ENCODE peak calls at places on chromosomes 2 and 18, in four cellular contexts. C is kidney epithelial cell, F is heart left ventricle, N is body of pancreas. U is an unnamed sample.

GRCh38 chr2:196413821-196414274 is 225.7 kb upstream of the CCDC150 start:
- DNase-seq in F (no peak), N (no peak), C (peak), U (no peak)

GRCh38 chr2:18991177-18992168 is 366.9 kb downstream of the OSR1 start:
- DNase-seq in N (peak), F (peak), C (no peak), U (peak)

GRCh38 chr2:235605306-235605998 is 111.6 kb downstream of the AGAP1 start:
- DNase-seq in C (peak), N (peak), F (peak), U (no peak)

GRCh38 chr2:43161650-43162542 is 64.5 kb downstream of the ZFP36L2 start:
- DNase-seq in F (no peak), C (no peak), N (peak), U (no peak)

GRCh38 chr2:71277536-71278103 is 50.7 kb upstream of the PAIP2B start:
- DNase-seq in C (no peak), N (peak), F (peak), U (peak)

GRCh38 chr2:28678175-28678855 is 73.3 kb upstream of the PPP1CB start:
- DNase-seq in C (no peak), N (peak), F (peak), U (no peak)

GRCh38 chr2:188788621-188789020 is 185.6 kb upstream of the COL3A1 start:
- DNase-seq in N (peak), F (peak), C (peak), U (no peak)

GRCh38 chr2:201933792-201934229 is 99.8 kb upstream of the FZD7 start:
- DNase-seq in F (no peak), C (no peak), N (no peak), U (no peak)

GRCh38 chr18:41604964-41605363 is 350.1 kb upstream of the PIK3C3 start:
- DNase-seq in F (no peak), N (no peak), C (no peak), U (no peak)

GRCh38 chr18:79558196-79559120 is 121.1 kb upstream of the CTDP1 start:
- DNase-seq in N (peak), F (no peak), C (no peak), U (no peak)

GRCh38 chr2:135047295-135047694 is at the start of gene MAP3K19:
- DNase-seq in F (no peak), N (no peak), C (no peak), U (no peak)

GRCh38 chr2:9408641-9409151 is 14.6 kb downstream of the ITGB1BP1 start:
- DNase-seq in F (no peak), N (peak), C (no peak), U (no peak)

GRCh38 chr2:149166958-149167810 is 128.7 kb downstream of the LYPD6B start:
- DNase-seq in N (no peak), C (no peak), F (no peak), U (no peak)

GRCh38 chr2:239245107-239245506 is 155.7 kb downstream of the HDAC4 start:
- DNase-seq in N (no peak), C (no peak), F (no peak), U (no peak)

GRCh38 chr2:118417417-118418125 is 329.3 kb downstream of the INSIG2 start:
- DNase-seq in C (no peak), N (no peak), F (no peak), U (no peak)

GRCh38 chr2:24861500-24861899 is 58.5 kb downstream of the ADCY3 start:
- DNase-seq in C (no peak), F (peak), N (no peak), U (no peak)

GRCh38 chr18:35215026-35215425 is 25.8 kb upstream of the ZNF397 start:
- DNase-seq in N (no peak), F (no peak), C (no peak), U (no peak)

GRCh38 chr2:31266804-31267203 is 32.9 kb downstream of the EHD3 start:
- DNase-seq in C (no peak), N (no peak), F (no peak), U (no peak)

GRCh38 chr2:166373951-166374350 is 1.8 kb downstream of the SCN9A start:
- DNase-seq in F (no peak), N (no peak), C (peak), U (no peak)

GRCh38 chr18:55858661-55859111 is 270.7 kb upstream of the TCF4 start:
- DNase-seq in F (no peak), C (no peak), N (no peak), U (no peak)

GRCh38 chr2:74037379-74037860 is 52.7 kb downstream of the TET3 start:
- DNase-seq in C (no peak), N (no peak), F (no peak), U (no peak)

GRCh38 chr2:190277234-190278112 is 42.2 kb downstream of the HIBCH start:
- DNase-seq in F (no peak), C (no peak), N (no peak), U (no peak)

GRCh38 chr2:68767031-68767961 is 32.7 kb downstream of the ARHGAP25 start:
- DNase-seq in N (no peak), F (no peak), C (no peak), U (no peak)

GRCh38 chr2:62221141-62221540 is 25.2 kb downstream of the B3GNT2 start:
- DNase-seq in C (peak), N (no peak), F (no peak), U (no peak)

GRCh38 chr18:2572144-2572682 is 856 bp downstream of the NDC80 start:
- DNase-seq in C (no peak), N (no peak), F (no peak), U (no peak)

GRCh38 chr2:67451086-67451832 is 54.1 kb downstream of the ETAA1 start:
- DNase-seq in N (peak), F (no peak), C (no peak), U (no peak)

GRCh38 chr2:222693837-222694236 is 22.4 kb downstream of the MOGAT1 start:
- DNase-seq in N (no peak), C (no peak), F (no peak), U (no peak)

GRCh38 chr2:43437363-43437762 is 158.5 kb downstream of the THADA start:
- DNase-seq in F (no peak), N (no peak), C (no peak), U (no peak)

GRCh38 chr2:205655775-205656425 is 26.4 kb upstream of the NRP2 start:
- DNase-seq in N (no peak), C (no peak), F (no peak), U (no peak)

GRCh38 chr2:69104281-69104680 is 91.3 kb downstream of the ANTXR1 start:
- DNase-seq in F (no peak), N (no peak), C (no peak), U (no peak)

GRCh38 chr2:37215255-37215654 is 16.1 kb downstream of the CEBPZ start:
- DNase-seq in C (no peak), F (no peak), N (no peak), U (no peak)

GRCh38 chr2:39665811-39666488 is at the start of gene TMEM178A:
- DNase-seq in C (no peak), F (no peak), N (peak), U (no peak)

GRCh38 chr2:31580321-31581117 is at the start of gene SRD5A2:
- DNase-seq in C (no peak), N (no peak), F (no peak), U (no peak)

GRCh38 chr2:33437815-33438214 is 38.6 kb upstream of the RASGRP3 start:
- DNase-seq in N (no peak), F (no peak), C (no peak), U (no peak)
- H3K4me3 ChIP-seq in N (no peak), F (peak), C (no peak), U (no peak)

DNA sequence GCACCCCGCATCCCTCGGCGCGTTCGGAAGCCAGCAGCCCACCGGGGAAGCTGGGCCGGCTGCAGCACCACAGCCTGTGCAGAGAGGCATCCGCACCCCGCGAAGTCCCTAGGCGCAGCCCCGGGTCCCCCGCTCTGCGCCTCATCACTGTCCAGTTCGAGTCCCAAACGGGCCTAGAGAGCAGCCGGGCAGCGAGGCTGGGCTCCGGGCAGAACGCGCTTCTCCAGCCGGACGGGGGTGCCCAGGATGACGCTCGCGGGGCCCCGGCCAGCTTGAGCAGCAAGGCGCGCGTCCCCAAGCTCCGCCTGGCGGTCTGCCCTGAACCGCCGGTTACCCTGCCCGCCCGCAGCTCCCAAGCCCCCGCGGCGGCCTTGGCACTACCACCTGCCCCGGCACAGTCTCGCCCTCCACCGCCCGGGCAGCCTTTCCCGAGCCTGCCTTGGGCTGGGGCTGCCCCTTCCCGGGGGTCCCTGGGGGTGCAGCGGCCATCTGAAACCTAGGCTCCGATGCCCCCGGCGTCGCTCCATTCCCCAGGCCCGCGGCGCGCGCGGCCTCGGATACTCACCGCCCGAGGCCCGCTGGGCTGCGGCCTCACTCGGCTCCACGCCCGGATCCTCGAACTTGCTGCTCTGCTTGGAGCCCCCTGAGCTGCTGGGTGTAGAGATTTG is 600 bp downstream of the SLC16A14 start:
- DNase-seq in C (no peak), F (peak), N (peak), U (no peak)
- TF ChIP-seq CTCF in C (peak), F (peak), N (no peak), U (no peak)

GRCh38 chr2:181679544-181679979 is 755 bp downstream of the NEUROD1 start:
- DNase-seq in N (no peak), C (no peak), F (no peak), U (no peak)

GRCh38 chr2:181682795-181683517 is 2.6 kb upstream of the NEUROD1 start:
- DNase-seq in C (no peak), N (no peak), F (no peak), U (no peak)

GRCh38 chr2:181682026-181682789 is 1.9 kb upstream of the NEUROD1 start:
- DNase-seq in F (no peak), N (peak), C (no peak), U (no peak)

GRCh38 chr2:181680055-181680936 is at the start of gene NEUROD1:
- DNase-seq in F (no peak), C (no peak), N (peak), U (no peak)

GRCh38 chr2:181680937-181681811 is 857 bp upstream of the NEUROD1 start:
- DNase-seq in N (no peak), F (no peak), C (no peak), U (no peak)
- H3K4me3 ChIP-seq in N (no peak), F (no peak), C (no peak), U (no peak)

GRCh38 chr2:109447811-109448210 is 166.0 kb downstream of the SEPTIN10 start:
- DNase-seq in C (no peak), F (no peak), N (no peak), U (no peak)

GRCh38 chr2:109451671-109452070 is 162.1 kb downstream of the SEPTIN10 start:
- DNase-seq in N (no peak), F (no peak), C (no peak), U (no peak)

GRCh38 chr2:109447251-109447661 is 166.5 kb downstream of the SEPTIN10 start:
- DNase-seq in C (peak), F (no peak), N (no peak), U (no peak)

GRCh38 chr2:109450574-109451265 is 163.0 kb downstream of the SEPTIN10 start:
- DNase-seq in C (no peak), F (no peak), N (no peak), U (no peak)

DNA sequence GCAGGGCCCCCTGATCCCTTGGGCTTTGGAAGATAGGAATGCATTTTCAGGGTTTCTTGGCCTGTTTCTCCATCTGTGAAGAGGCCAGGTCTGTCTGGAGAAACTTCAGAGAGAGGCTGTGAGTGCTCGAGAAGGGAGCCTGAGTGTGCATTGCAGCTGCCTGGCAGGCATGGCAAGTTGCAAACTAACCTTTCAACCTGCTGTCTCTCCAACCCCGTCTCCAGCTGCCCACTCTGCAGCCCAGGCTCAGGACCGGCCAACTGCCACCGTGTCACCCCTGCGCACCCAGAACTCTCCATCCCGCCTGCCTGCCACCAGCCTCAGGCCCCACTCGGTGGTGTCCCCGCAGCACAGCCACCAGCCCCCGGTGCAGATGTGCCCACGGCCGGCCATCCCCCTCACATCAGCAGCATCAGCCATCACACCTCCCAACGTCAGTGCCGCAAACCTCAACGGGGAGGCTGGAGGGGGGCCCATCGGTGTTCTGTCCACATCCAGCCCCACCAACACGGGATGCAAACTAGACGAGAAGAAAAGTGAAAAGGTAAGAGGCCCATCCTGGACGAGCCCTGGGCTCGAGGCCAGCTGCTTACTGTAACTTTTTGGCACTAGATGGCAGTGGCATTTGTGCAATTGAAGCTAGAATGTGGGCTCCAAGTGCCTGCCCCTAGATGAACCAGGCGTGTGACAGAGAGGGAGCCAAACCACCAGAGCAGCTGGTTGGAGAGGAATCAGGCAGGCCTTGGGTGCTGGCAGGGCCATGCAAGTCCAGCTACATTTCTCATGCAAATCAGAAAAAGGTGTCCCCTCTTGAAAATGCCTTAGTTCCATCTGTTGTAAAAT is 164.6 kb downstream of the SEPTIN10 start:
- DNase-seq in F (peak), C (no peak), N (no peak), U (no peak)
- TF ChIP-seq CTCF in F (peak), C (no peak), N (no peak), U (no peak)

U was measured in Panc1.